ENCODE peak calls at places on chromosomes 5 and 9, in nine cellular contexts. R is HepG2, V is stomach, T is K562, I is SK-N-SH, C is suprapubic skin, B is ovary, X is upper lobe of left lung, G is tibial nerve. E is an unnamed sample. For H3K27me3, the result is how much of the 10 kb centered on the place peaks cover.

GRCh38 chr9:91945277-91946074 is 4.6 kb downstream of the ROR2 start:
- DNase-seq in R (no peak), V (peak), T (peak), I (peak), C (no peak), B (peak), X (no peak), G (no peak), E (peak)

GRCh38 chr9:126166866-126167265 is 159.8 kb upstream of the MVB12B start:
- DNase-seq in R (no peak), V (peak), T (no peak), I (no peak), C (no peak), B (no peak), X (no peak), G (no peak), E (no peak)

GRCh38 chr9:8826281-8826680 is 1026.7 kb upstream of the DMAC1 start:
- DNase-seq in R (no peak), V (no peak), T (no peak), I (no peak), C (no peak), B (no peak), X (no peak), G (no peak), E (no peak)

GRCh38 chr5:177389368-177390169 is 5.3 kb downstream of the SLC34A1 start:
- DNase-seq in R (peak), V (no peak), T (no peak), I (no peak), C (no peak), B (no peak), X (peak), G (no peak), E (no peak)

GRCh38 chr5:132378580-132378979 is 9.1 kb downstream of the SLC22A5 start:
- DNase-seq in R (no peak), V (no peak), T (no peak), I (no peak), C (no peak), B (no peak), X (no peak), G (no peak), E (no peak)

GRCh38 chr5:72178910-72179815 is 71.9 kb downstream of the MAP1B start:
- DNase-seq in R (no peak), V (no peak), T (no peak), I (peak), C (peak), B (peak), X (no peak), G (peak), E (peak)

GRCh38 chr5:9888517-9888916 is 258.4 kb upstream of the TAS2R1 start:
- DNase-seq in R (no peak), V (no peak), T (no peak), I (no peak), C (no peak), B (no peak), X (no peak), G (no peak), E (no peak)

GRCh38 chr5:132298305-132298704 is 4.1 kb downstream of the SLC22A4 start:
- DNase-seq in R (no peak), V (no peak), T (no peak), I (no peak), C (no peak), B (no peak), X (no peak), G (no peak), E (no peak)

GRCh38 chr5:31992377-31992776 is 181.7 kb downstream of the GOLPH3 start:
- DNase-seq in R (no peak), V (no peak), T (no peak), I (no peak), C (no peak), B (no peak), X (no peak), G (no peak), E (no peak)

GRCh38 chr9:107279084-107279483 is 4.0 kb upstream of the RAD23B start:
- DNase-seq in R (no peak), V (no peak), T (no peak), I (no peak), C (no peak), B (no peak), X (peak), G (no peak), E (no peak)

GRCh38 chr5:179754024-179754423 is 21.4 kb downstream of the MAML1 start:
- DNase-seq in R (no peak), V (no peak), T (no peak), I (no peak), C (no peak), B (no peak), X (peak), G (no peak), E (no peak)
- H3K27ac ChIP-seq in R (peak), V (no peak), T (no peak), I (no peak), C (no peak), B (no peak), X (no peak), G (no peak), E (no peak)

DNA sequence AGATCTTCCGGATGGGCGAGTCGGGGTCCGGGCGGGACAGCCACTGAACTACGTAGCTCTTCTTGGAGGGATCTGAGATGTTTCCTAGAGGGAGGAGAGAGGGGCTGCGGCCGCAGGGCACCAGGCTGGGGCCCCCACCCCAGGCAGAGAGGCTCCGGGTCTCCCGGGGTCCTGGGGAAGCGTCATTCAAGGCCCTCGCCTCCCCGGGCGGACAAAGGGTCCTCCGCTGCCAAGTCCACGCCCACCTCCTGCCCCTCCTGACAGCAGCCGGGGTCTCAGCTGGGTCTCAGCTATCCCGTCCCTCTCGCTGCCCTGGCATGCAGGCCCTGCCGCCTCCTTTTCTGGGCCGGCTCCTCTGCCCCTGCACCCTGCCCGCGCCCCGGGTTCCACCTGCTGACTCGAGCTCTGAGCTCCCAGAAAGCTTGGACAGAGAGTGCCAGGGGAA is 61.5 kb downstream of the ZNF354C start:
- DNase-seq in R (no peak), V (no peak), T (no peak), I (no peak), C (peak), B (no peak), X (no peak), G (no peak), E (no peak)
- H3K27me3 ChIP-seq in R (under half), V (under half), T (under half), I (under half), C (under half), B (under half), X (under half), G (under half), E (under half)

DNA sequence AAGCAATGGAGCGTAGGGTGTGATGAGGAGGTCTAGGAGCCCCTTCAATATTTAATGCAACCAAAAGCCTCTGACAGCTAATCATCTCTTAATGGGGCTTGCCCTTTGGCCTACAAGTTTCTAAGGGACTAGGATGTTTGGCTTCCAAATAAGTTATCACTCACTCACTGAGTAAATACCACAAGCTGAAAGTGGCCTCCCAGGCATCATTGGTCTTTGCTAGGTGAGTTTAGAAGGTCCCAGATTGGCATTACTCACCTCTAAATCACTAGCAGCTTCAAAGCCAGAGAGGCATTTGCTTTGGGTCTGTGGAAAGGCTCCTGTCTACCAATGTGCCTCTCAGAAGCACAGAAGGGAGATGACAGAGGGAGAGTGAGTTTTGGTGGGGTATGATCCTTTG is 344.2 kb downstream of the NTRK2 start:
- DNase-seq in R (peak), V (no peak), T (no peak), I (no peak), C (no peak), B (no peak), X (no peak), G (no peak), E (no peak)
- TF ChIP-seq EP300 in R (peak), V (no peak), T (no peak), I (no peak), C (no peak), B (no peak), X (no peak), G (no peak), E (no peak)

GRCh38 chr5:76269259-76269958 is 133.7 kb upstream of the IQGAP2 start:
- DNase-seq in R (no peak), V (no peak), T (no peak), I (no peak), C (no peak), B (no peak), X (no peak), G (no peak), E (no peak)

GRCh38 chr5:76274566-76274965 is 128.5 kb upstream of the IQGAP2 start:
- DNase-seq in R (no peak), V (no peak), T (no peak), I (no peak), C (no peak), B (no peak), X (no peak), G (no peak), E (no peak)

GRCh38 chr5:76271836-76272235 is 131.2 kb upstream of the IQGAP2 start:
- DNase-seq in R (no peak), V (no peak), T (no peak), I (no peak), C (no peak), B (no peak), X (no peak), G (no peak), E (no peak)

GRCh38 chr5:76270214-76270613 is 132.9 kb upstream of the IQGAP2 start:
- DNase-seq in R (no peak), V (no peak), T (no peak), I (no peak), C (no peak), B (no peak), X (no peak), G (no peak), E (no peak)

DNA sequence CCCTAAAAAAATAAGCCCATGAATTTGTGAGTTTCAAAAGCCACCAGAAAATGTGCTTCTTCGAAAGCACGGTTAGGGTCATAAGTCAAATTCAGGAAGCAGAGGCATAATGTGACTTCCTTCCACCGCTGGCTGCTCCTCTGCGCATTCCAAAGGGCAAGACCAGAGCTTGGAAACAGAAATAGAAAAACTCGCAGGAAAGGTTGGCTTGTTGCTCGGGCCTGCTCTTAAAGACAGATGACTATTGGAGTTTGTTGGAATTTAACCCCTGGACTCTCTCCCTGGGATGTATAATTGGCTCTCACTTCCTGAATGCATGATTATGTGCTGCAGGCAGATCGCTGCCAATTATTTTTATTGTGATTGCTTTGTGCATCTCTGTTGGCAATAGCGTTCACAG is 129.6 kb upstream of the IQGAP2 start:
- DNase-seq in R (no peak), V (no peak), T (no peak), I (no peak), C (no peak), B (no peak), X (no peak), G (no peak), E (peak)
- H3K27ac ChIP-seq in R (no peak), V (no peak), T (no peak), I (no peak), C (no peak), B (no peak), X (no peak), G (no peak), E (peak)

DNA sequence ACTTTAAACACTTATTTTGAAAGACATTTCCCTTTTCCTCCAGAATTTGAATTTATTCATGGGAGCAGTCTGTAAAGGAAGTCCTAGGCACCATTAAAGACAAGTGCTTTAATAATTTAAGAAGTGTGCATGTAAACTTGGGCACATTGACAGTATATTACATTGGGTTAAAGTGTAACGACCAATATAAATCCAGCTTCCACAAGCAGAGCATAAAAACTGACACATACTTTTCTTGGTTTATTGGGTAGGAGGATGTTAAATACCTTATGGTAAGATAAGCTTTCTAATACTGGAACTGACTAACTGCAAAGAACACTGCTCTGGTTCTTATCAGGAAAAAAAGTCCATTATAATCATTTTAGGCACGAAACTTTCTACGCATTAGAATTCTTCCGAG is 1.1 kb upstream of the ENTREP1 start:
- DNase-seq in R (no peak), V (no peak), T (no peak), I (no peak), C (no peak), B (no peak), X (no peak), G (no peak), E (no peak)
- H3K27me3 ChIP-seq in R (under half), V (under half), T (under half), I (half or more), C (under half), B (under half), X (under half), G (under half), E (half or more)

GRCh38 chr5:81849769-81850367 is 99.0 kb upstream of the SSBP2 start:
- DNase-seq in R (no peak), V (no peak), T (no peak), I (no peak), C (no peak), B (no peak), X (no peak), G (no peak), E (peak)

GRCh38 chr5:81850932-81851331 is 100.0 kb upstream of the SSBP2 start:
- DNase-seq in R (no peak), V (no peak), T (no peak), I (no peak), C (no peak), B (no peak), X (no peak), G (no peak), E (no peak)

GRCh38 chr5:81851481-81852178 is 100.7 kb upstream of the SSBP2 start:
- DNase-seq in R (peak), V (peak), T (peak), I (peak), C (peak), B (peak), X (peak), G (peak), E (peak)

GRCh38 chr5:81852277-81853004 is 101.5 kb upstream of the SSBP2 start:
- DNase-seq in R (no peak), V (no peak), T (peak), I (peak), C (no peak), B (peak), X (peak), G (no peak), E (peak)

DNA sequence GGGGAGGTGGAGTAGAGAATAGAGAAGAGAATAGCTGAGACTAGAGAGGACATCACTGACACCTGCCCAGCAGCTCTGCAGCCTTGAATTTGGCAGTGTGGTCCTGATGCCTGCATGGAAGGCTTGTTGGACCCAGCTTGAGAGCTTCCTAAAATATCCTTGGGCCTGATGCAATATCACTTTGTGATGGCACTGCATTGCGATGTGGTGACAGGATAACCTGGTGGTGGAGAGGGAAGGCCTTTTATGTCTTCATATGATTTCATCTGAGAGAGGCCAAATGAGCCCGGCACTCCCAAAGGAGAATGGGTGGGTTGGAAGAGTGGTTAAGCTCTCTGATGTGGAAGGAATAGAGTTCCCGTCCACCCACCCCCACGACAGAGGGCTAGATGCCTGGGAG is 99.6 kb upstream of the SSBP2 start:
- DNase-seq in R (no peak), V (no peak), T (no peak), I (no peak), C (no peak), B (no peak), X (no peak), G (no peak), E (no peak)
- TF ChIP-seq EP300 in R (no peak), V (no peak), T (no peak), I (no peak), C (no peak), B (no peak), X (no peak), G (no peak), E (no peak)

GRCh38 chr9:136694865-136695247 is 7.6 kb upstream of the AGPAT2 start:
- DNase-seq in R (no peak), V (no peak), T (no peak), I (no peak), C (no peak), B (no peak), X (no peak), G (no peak), E (no peak)

GRCh38 chr9:136693135-136693489 is 5.9 kb upstream of the AGPAT2 start:
- DNase-seq in R (no peak), V (no peak), T (no peak), I (no peak), C (no peak), B (no peak), X (no peak), G (no peak), E (no peak)

GRCh38 chr9:136692190-136693134 is 5.2 kb upstream of the AGPAT2 start:
- DNase-seq in R (no peak), V (no peak), T (no peak), I (no peak), C (no peak), B (no peak), X (no peak), G (no peak), E (no peak)

GRCh38 chr9:136694163-136694864 is 7.1 kb upstream of the AGPAT2 start:
- DNase-seq in R (peak), V (peak), T (peak), I (peak), C (no peak), B (peak), X (peak), G (no peak), E (peak)

DNA sequence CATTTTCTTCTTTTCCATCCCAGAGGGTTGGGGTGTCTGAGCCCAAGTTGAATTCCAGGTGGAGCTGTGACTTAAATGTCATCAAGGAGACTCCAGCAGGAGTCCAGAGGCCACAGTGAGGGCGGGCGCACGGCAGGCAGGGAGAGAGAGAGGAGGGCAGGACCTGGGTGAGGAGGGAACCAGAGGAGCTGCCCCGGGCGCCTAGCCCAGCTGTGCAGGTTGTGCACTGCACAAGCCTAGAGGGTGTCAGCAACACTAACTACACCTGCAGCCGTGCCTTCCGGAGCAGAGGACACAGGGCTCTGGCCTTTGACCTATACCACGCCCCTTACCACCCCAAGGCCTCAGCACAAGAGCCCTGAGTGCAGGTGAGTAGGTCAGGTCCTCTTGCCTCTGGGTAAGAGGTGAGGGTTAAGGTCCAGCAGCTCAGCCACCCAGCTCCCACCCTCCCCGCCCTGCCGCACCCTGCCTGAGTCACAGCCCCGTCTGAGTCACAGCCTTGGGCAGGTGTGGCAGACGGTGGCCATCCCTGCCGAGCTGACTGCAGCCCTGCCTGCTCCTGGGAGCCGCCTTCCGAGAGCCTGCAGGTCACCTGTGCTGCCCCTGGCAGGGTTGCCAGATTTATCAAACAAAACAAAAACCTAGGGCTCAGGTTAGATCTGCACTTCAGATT is 6.4 kb upstream of the AGPAT2 start:
- DNase-seq in R (peak), V (peak), T (peak), I (no peak), C (no peak), B (no peak), X (peak), G (no peak), E (peak)
- H3K27ac ChIP-seq in R (no peak), V (peak), T (no peak), I (no peak), C (peak), B (no peak), X (peak), G (no peak), E (peak)

E was measured in transverse colon.